ENCODE peak calls at places on chromosomes 12 and 14, in five cellular contexts. I, G, J, Y and N are unnamed samples.
A peak's percentile ranks its signal among the peaks of the same experiment; 100 is the strongest.

GRCh38 chr12:16136206-16136605 is 141.3 kb downstream of the SLC15A5 start:
- DNase-seq in I (no peak), G (no peak), J (no peak), Y (no peak), N (no peak)

GRCh38 chr12:121038861-121039654 is at the start of gene OASL:
- DNase-seq in I (no peak), G (no peak), J (peak; percentile 79), Y (peak; percentile 35), N (no peak)

GRCh38 chr14:104725772-104726548 is 1.9 kb downstream of the ADSS1 start:
- DNase-seq in I (no peak), G (no peak), J (no peak), Y (no peak), N (no peak)

GRCh38 chr12:106132175-106133135 is 6.3 kb downstream of the NUAK1 start:
- DNase-seq in I (no peak), G (no peak), J (no peak), Y (no peak), N (no peak)

GRCh38 chr14:99156814-99157213 is 115.2 kb downstream of the BCL11B start:
- DNase-seq in I (no peak), G (no peak), J (no peak), Y (no peak), N (no peak)

GRCh38 chr14:73825551-73826188 is 26.0 kb upstream of the PTGR2 start:
- DNase-seq in I (peak; percentile 66), G (peak; percentile 39), J (peak; percentile 59), Y (peak; percentile 76), N (peak; percentile 93)

GRCh38 chr14:32865827-32866376 is 72.8 kb upstream of the NPAS3 start:
- DNase-seq in I (no peak), G (no peak), J (no peak), Y (no peak), N (no peak)

GRCh38 chr12:93634416-93634815 is 42.8 kb upstream of the CRADD start:
- DNase-seq in I (no peak), G (no peak), J (no peak), Y (no peak), N (no peak)

GRCh38 chr12:27554421-27555186 is 30.6 kb downstream of the PPFIBP1 start:
- DNase-seq in I (no peak), G (no peak), J (no peak), Y (no peak), N (no peak)

GRCh38 chr14:50647282-50647681 is 20.8 kb downstream of the SAV1 start:
- DNase-seq in I (no peak), G (no peak), J (no peak), Y (no peak), N (no peak)